ENCODE peak calls at places on chromosome 1, in nine cellular contexts. Z is PC-9, K is SK-N-SH, S is body of pancreas, U is mammary epithelial cell, I is A673, Y is aorta, G is ascending aorta, O is ovary. E is an unnamed sample.

GRCh38 chr1:206583461-206584264 is 28.6 kb downstream of the EIF2D start:
- DNase-seq in Z (peak; percentile 64), K (peak; percentile 84), S (peak; percentile 78), U (peak; percentile 48), I (peak; percentile 76), Y (peak; percentile 90), G (peak; percentile 88), O (peak; percentile 78), E (peak; percentile 77)

GRCh38 chr1:50967416-50968020 is 2.5 kb upstream of the CDKN2C start:
- DNase-seq in Z (no peak), K (no peak), S (no peak), U (peak; percentile 19), I (no peak), Y (no peak), G (no peak), O (no peak), E (peak; percentile 78)

GRCh38 chr1:183129921-183130675 is 56.0 kb upstream of the LAMC2 start:
- DNase-seq in Z (no peak), K (no peak), S (peak; percentile 22), U (no peak), I (no peak), Y (no peak), G (no peak), O (no peak), E (no peak)

GRCh38 chr1:26695417-26696190 is at the start of gene ARID1A:
- DNase-seq in Z (peak; percentile 95), K (peak; percentile 89), S (peak; percentile 96), U (peak; percentile 98), I (peak; percentile 98), Y (peak; percentile 99), G (peak; percentile 98), O (peak; percentile 97), E (peak; percentile 100)

GRCh38 chr1:32275424-32275823 is 16.5 kb upstream of the HDAC1 start:
- DNase-seq in Z (peak; percentile 24), K (no peak), S (peak; percentile 26), U (no peak), I (no peak), Y (peak; percentile 76), G (no peak), O (peak; percentile 57), E (no peak)

GRCh38 chr1:223429313-223429731 is 36.1 kb downstream of the CCDC185 start:
- DNase-seq in Z (no peak), K (no peak), S (no peak), U (peak; percentile 86), I (no peak), Y (no peak), G (peak; percentile 84), O (no peak), E (no peak)

GRCh38 chr1:116990612-116991151 is 10.9 kb upstream of the CD101 start:
- DNase-seq in Z (no peak), K (no peak), S (peak; percentile 58), U (peak; percentile 97), I (no peak), Y (peak; percentile 90), G (peak; percentile 88), O (no peak), E (peak; percentile 81)

GRCh38 chr1:62218603-62219002 is 24.0 kb downstream of the L1TD1 start:
- DNase-seq in Z (no peak), K (no peak), S (no peak), U (no peak), I (no peak), Y (no peak), G (no peak), O (no peak), E (no peak)

GRCh38 chr1:67158401-67158800 is 7.9 kb upstream of the IL23R start:
- DNase-seq in Z (no peak), K (no peak), S (no peak), U (no peak), I (no peak), Y (no peak), G (no peak), O (no peak), E (no peak)

GRCh38 chr1:29851666-29852065 is 615.3 kb downstream of the PTPRU start:
- DNase-seq in Z (no peak), K (no peak), S (no peak), U (no peak), I (no peak), Y (no peak), G (peak; percentile 30), O (no peak), E (no peak)

GRCh38 chr1:205283270-205284147 is 38.0 kb downstream of the NUAK2 start:
- DNase-seq in Z (no peak), K (no peak), S (no peak), U (no peak), I (no peak), Y (no peak), G (no peak), O (no peak), E (no peak)

GRCh38 chr1:248841702-248842395 is 3.8 kb downstream of the ZNF672 start:
- DNase-seq in Z (no peak), K (no peak), S (peak; percentile 21), U (peak; percentile 43), I (peak; percentile 70), Y (no peak), G (peak; percentile 67), O (no peak), E (peak; percentile 25)

GRCh38 chr1:17941396-17941795 is 166.2 kb upstream of the IGSF21 start:
- DNase-seq in Z (no peak), K (no peak), S (no peak), U (no peak), I (no peak), Y (no peak), G (no peak), O (no peak), E (no peak)

GRCh38 chr1:17943506-17943905 is 164.1 kb upstream of the IGSF21 start:
- DNase-seq in Z (no peak), K (no peak), S (no peak), U (no peak), I (no peak), Y (no peak), G (no peak), O (no peak), E (no peak)

GRCh38 chr1:17948594-17948993 is 159.0 kb upstream of the IGSF21 start:
- DNase-seq in Z (no peak), K (no peak), S (no peak), U (no peak), I (no peak), Y (no peak), G (no peak), O (no peak), E (no peak)

GRCh38 chr1:17946434-17946833 is 161.2 kb upstream of the IGSF21 start:
- DNase-seq in Z (no peak), K (no peak), S (no peak), U (no peak), I (no peak), Y (no peak), G (no peak), O (no peak), E (no peak)

GRCh38 chr1:17944606-17945005 is 163.0 kb upstream of the IGSF21 start:
- DNase-seq in Z (no peak), K (no peak), S (no peak), U (no peak), I (no peak), Y (no peak), G (no peak), O (no peak), E (no peak)
- H3K4me1 ChIP-seq in Z (no peaks in the 10 kb centered on the region), K (no peaks in the 10 kb centered on the region), S (no peaks in the 10 kb centered on the region), U (no peaks in the 10 kb centered on the region), I (no peaks in the 10 kb centered on the region), Y (no peaks in the 10 kb centered on the region), G (no peaks in the 10 kb centered on the region), O (no peaks in the 10 kb centered on the region), E (no peaks in the 10 kb centered on the region)

DNA sequence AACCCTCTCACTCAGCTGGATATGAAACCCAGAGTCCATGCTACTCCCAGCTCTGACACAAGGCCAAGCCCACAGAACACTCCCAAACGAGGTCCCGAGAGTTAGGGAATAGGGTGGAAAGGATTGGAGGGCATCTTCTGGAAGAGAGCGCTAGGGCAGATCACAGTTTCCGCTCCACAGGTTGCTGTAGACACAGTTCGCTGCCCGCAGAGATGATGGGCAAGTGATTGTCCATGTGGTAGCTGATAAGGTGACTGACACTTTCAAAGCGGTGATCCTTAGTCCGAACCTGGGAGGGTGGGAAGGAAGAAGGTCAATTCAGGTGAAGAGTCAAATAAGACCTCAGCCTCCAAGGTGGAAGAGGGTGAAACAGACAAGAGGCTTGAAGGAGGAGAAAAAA is 2.1 kb upstream of the PYGO2 start:
- DNase-seq in Z (no peak), K (no peak), S (no peak), U (no peak), I (no peak), Y (no peak), G (no peak), O (peak; percentile 25), E (no peak)
- H3K4me1 ChIP-seq in Z (peaks cover 16% of the 10 kb centered on the region), K (peaks cover 8% of the 10 kb centered on the region), S (peaks cover 24% of the 10 kb centered on the region), U (peaks cover 38% of the 10 kb centered on the region), I (peaks cover 27% of the 10 kb centered on the region), Y (no peaks in the 10 kb centered on the region), G (peaks cover 3% of the 10 kb centered on the region), O (no peaks in the 10 kb centered on the region), E (peaks cover 23% of the 10 kb centered on the region)

GRCh38 chr1:24923485-24924113 is 6.5 kb downstream of the RUNX3 start:
- DNase-seq in Z (no peak), K (no peak), S (no peak), U (no peak), I (no peak), Y (no peak), G (no peak), O (no peak), E (no peak)
- H3K4me1 ChIP-seq in Z (no peaks in the 10 kb centered on the region), K (no peaks in the 10 kb centered on the region), S (peaks cover 14% of the 10 kb centered on the region), U (peaks cover under 1% of the 10 kb centered on the region), I (peaks cover 19% of the 10 kb centered on the region), Y (no peaks in the 10 kb centered on the region), G (no peaks in the 10 kb centered on the region), O (no peaks in the 10 kb centered on the region), E (peaks cover 54% of the 10 kb centered on the region)

GRCh38 chr1:221565718-221566117 is 176.2 kb downstream of the DUSP10 start:
- DNase-seq in Z (no peak), K (no peak), S (no peak), U (no peak), I (no peak), Y (no peak), G (no peak), O (no peak), E (no peak)
- H3K4me1 ChIP-seq in Z (peaks cover 5% of the 10 kb centered on the region), K (no peaks in the 10 kb centered on the region), S (peaks cover 13% of the 10 kb centered on the region), U (no peaks in the 10 kb centered on the region), I (no peaks in the 10 kb centered on the region), Y (no peaks in the 10 kb centered on the region), G (no peaks in the 10 kb centered on the region), O (peaks cover 8% of the 10 kb centered on the region), E (no peaks in the 10 kb centered on the region)

DNA sequence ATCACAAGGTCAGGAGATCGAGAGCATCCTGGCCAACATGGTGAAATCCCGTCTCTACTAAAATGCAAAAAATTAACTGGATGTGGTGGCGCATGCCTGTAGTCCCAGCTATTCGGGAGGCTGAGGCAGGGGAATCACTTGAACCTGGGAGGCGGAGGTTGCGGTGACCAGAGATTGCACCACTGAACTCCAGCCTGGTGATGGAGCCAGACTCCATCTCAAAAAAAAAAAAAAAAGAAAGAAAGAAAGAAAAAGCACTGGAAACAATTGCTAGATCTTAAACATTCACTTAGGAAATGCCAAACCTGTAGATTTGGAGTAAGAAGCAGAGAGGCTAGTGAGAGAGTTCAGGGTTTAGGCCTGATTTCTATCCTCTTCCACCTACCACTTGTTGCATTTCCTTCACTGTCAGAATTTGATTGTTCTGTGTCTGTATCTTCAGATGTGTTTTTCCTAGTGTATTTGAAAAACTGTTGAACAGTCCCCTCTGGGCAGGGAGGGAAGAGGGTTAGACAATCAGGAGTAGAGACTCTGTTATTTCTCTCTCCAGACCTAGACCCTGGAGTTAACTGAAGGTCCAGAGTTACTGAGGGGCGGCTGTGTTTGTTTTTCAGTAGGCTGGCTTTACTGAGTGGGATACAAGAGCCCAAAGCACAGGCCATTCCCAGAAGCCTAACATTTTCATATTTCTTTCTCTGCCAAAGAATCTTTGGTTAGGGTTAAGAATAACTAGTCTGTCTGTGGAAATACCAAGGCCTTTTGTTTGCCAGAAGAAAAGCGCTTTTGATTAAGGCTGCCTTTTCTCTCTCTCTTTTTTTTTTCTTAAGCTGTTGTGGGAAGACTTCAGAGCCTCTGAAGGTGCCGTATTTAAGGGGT is 31.1 kb upstream of the MACF1 start:
- DNase-seq in Z (no peak), K (no peak), S (no peak), U (no peak), I (no peak), Y (no peak), G (no peak), O (no peak), E (no peak)
- H3K4me1 ChIP-seq in Z (peaks cover 15% of the 10 kb centered on the region), K (peaks cover 58% of the 10 kb centered on the region), S (peaks cover 54% of the 10 kb centered on the region), U (peaks cover 44% of the 10 kb centered on the region), I (peaks cover 51% of the 10 kb centered on the region), Y (peaks cover 7% of the 10 kb centered on the region), G (peaks cover 13% of the 10 kb centered on the region), O (peaks cover 14% of the 10 kb centered on the region), E (peaks cover 38% of the 10 kb centered on the region)